ENCODE peak calls at places on chromosome 17, in nine cellular contexts. One of them, this sample, is unnamed.

GRCh38 chr17:34569591-34569990 is 9.8 kb upstream of the TMEM132E start:
- DNase-seq in CD8-positive, alpha-beta T cell: no peak
- DNase-seq in Panc1: no peak
- DNase-seq in uterus: no peak
- DNase-seq in psoas muscle: no peak
- DNase-seq in A549: no peak
- DNase-seq in testis: no peak
- DNase-seq in PC-3: no peak
- DNase-seq in tibial artery: no peak
- DNase-seq in this sample: no peak

GRCh38 chr17:80180192-80180591 is 10.4 kb downstream of the CARD14 start:
- DNase-seq in CD8-positive, alpha-beta T cell: no peak
- DNase-seq in PC-3: no peak
- DNase-seq in A549: no peak
- DNase-seq in uterus: no peak
- DNase-seq in tibial artery: no peak
- DNase-seq in psoas muscle: no peak
- DNase-seq in Panc1: no peak
- DNase-seq in testis: no peak
- DNase-seq in this sample: no peak

GRCh38 chr17:49565948-49566491 is 9.7 kb upstream of the NXPH3 start:
- DNase-seq in Panc1: no peak
- DNase-seq in tibial artery: peak; percentile 91
- DNase-seq in psoas muscle: peak; percentile 72
- DNase-seq in CD8-positive, alpha-beta T cell: no peak
- DNase-seq in uterus: peak; percentile 94
- DNase-seq in PC-3: peak; percentile 46
- DNase-seq in A549: no peak
- DNase-seq in testis: peak; percentile 91
- DNase-seq in this sample: no peak

GRCh38 chr17:80663783-80664206 is 119.2 kb downstream of the RPTOR start:
- DNase-seq in uterus: peak; percentile 43
- DNase-seq in tibial artery: peak; percentile 36
- DNase-seq in CD8-positive, alpha-beta T cell: peak; percentile 38
- DNase-seq in psoas muscle: peak; percentile 30
- DNase-seq in PC-3: no peak
- DNase-seq in A549: no peak
- DNase-seq in testis: no peak
- DNase-seq in Panc1: no peak
- DNase-seq in this sample: no peak

GRCh38 chr17:17043668-17044226 is 1.5 kb downstream of the MPRIP start:
- DNase-seq in Panc1: no peak
- DNase-seq in tibial artery: no peak
- DNase-seq in uterus: no peak
- DNase-seq in CD8-positive, alpha-beta T cell: no peak
- DNase-seq in testis: no peak
- DNase-seq in psoas muscle: no peak
- DNase-seq in PC-3: peak; percentile 41
- DNase-seq in A549: peak; percentile 43
- DNase-seq in this sample: no peak

GRCh38 chr17:17824780-17825614 is 11.8 kb downstream of the SREBF1 start:
- DNase-seq in PC-3: no peak
- DNase-seq in Panc1: no peak
- DNase-seq in CD8-positive, alpha-beta T cell: no peak
- DNase-seq in tibial artery: peak; percentile 73
- DNase-seq in psoas muscle: no peak
- DNase-seq in A549: peak; percentile 53
- DNase-seq in testis: peak; percentile 86
- DNase-seq in uterus: peak; percentile 31
- DNase-seq in this sample: no peak

GRCh38 chr17:67375761-67376160 is 1.3 kb upstream of the PITPNC1 start:
- DNase-seq in tibial artery: no peak
- DNase-seq in PC-3: no peak
- DNase-seq in testis: no peak
- DNase-seq in uterus: no peak
- DNase-seq in Panc1: no peak
- DNase-seq in CD8-positive, alpha-beta T cell: no peak
- DNase-seq in A549: no peak
- DNase-seq in psoas muscle: no peak
- DNase-seq in this sample: no peak

GRCh38 chr17:70168979-70169706 is at the start of gene KCNJ2:
- DNase-seq in psoas muscle: peak; percentile 90
- DNase-seq in CD8-positive, alpha-beta T cell: peak; percentile 13
- DNase-seq in PC-3: peak; percentile 94
- DNase-seq in testis: peak; percentile 87
- DNase-seq in tibial artery: peak; percentile 80
- DNase-seq in Panc1: no peak
- DNase-seq in uterus: peak; percentile 55
- DNase-seq in A549: peak; percentile 68
- DNase-seq in this sample: peak; percentile 77

GRCh38 chr17:9242497-9242881 is 221.2 kb downstream of the NTN1 start:
- DNase-seq in testis: no peak
- DNase-seq in psoas muscle: no peak
- DNase-seq in CD8-positive, alpha-beta T cell: no peak
- DNase-seq in A549: no peak
- DNase-seq in uterus: peak; percentile 49
- DNase-seq in PC-3: no peak
- DNase-seq in tibial artery: no peak
- DNase-seq in Panc1: no peak
- DNase-seq in this sample: peak; percentile 66

GRCh38 chr17:47239663-47240374 is 13.8 kb upstream of the ITGB3 start:
- DNase-seq in A549: peak; percentile 75
- DNase-seq in uterus: peak; percentile 80
- DNase-seq in PC-3: peak; percentile 100
- DNase-seq in Panc1: peak; percentile 87
- DNase-seq in testis: peak; percentile 86
- DNase-seq in psoas muscle: peak; percentile 79
- DNase-seq in CD8-positive, alpha-beta T cell: no peak
- DNase-seq in tibial artery: peak; percentile 93
- DNase-seq in this sample: peak; percentile 99

DNA sequence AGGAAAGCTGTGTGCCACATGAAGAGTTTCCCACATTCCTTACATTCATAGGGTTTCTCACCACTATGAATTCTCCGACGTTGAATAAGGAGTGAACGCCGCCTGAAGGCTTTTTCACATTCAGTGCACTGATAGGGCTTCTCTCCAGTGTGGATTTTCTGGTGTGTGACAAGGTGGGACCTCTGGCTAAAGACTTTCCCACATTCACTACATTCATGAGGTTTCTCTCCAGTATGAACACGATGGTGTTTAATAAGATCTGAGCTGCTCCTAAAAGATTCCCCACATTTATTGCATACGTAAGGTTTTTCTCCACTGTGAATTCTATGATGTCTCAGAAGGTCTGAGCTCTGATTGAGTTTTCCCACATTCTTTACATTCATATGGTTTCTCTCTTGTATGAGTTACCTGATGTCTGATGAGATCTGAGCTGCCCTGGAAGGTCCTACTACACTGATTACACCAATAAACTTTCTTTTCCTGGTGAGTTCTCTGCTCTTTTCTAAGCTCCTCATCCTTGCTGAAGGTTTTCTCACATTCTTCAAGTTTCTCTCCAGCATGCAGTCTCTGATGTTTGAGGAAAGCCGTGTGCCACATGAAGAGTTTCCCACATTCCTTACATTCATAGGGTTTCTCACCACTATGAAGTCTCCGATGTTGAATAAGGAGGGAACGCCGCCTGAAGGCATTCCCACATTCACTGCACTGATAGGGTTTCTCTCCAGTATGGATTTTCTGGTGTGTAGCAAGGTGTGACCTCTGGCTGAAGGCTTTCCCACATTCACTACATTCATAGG is 10.0 kb downstream of the ZNF594 start:
- DNase-seq in CD8-positive, alpha-beta T cell: no peak
- DNase-seq in Panc1: no peak
- DNase-seq in uterus: no peak
- DNase-seq in A549: no peak
- DNase-seq in testis: no peak
- DNase-seq in tibial artery: no peak
- DNase-seq in psoas muscle: no peak
- DNase-seq in PC-3: no peak
- DNase-seq in this sample: no peak
- H3K9me3 ChIP-seq in CD8-positive, alpha-beta T cell: peaks cover 41% of the 10 kb centered on the region
- H3K9me3 ChIP-seq in Panc1: peaks cover 63% of the 10 kb centered on the region
- H3K9me3 ChIP-seq in uterus: peaks cover 4% of the 10 kb centered on the region
- H3K9me3 ChIP-seq in A549: peaks cover 100% of the 10 kb centered on the region
- H3K9me3 ChIP-seq in testis: peaks cover 3% of the 10 kb centered on the region
- H3K9me3 ChIP-seq in tibial artery: peaks cover 51% of the 10 kb centered on the region
- H3K9me3 ChIP-seq in psoas muscle: peaks cover 100% of the 10 kb centered on the region
- H3K9me3 ChIP-seq in PC-3: peaks cover 38% of the 10 kb centered on the region
- H3K9me3 ChIP-seq in this sample: peaks cover 34% of the 10 kb centered on the region

GRCh38 chr17:45129426-45129939 is 2.8 kb downstream of the PLCD3 start:
- DNase-seq in uterus: no peak
- DNase-seq in testis: peak; percentile 84
- DNase-seq in Panc1: no peak
- DNase-seq in A549: peak; percentile 77
- DNase-seq in psoas muscle: peak; percentile 72
- DNase-seq in tibial artery: no peak
- DNase-seq in PC-3: no peak
- DNase-seq in CD8-positive, alpha-beta T cell: no peak
- DNase-seq in this sample: no peak
- H3K4me1 ChIP-seq in uterus: peaks cover 9% of the 10 kb centered on the region
- H3K4me1 ChIP-seq in testis: peaks cover 48% of the 10 kb centered on the region
- H3K4me1 ChIP-seq in Panc1: peaks cover 47% of the 10 kb centered on the region
- H3K4me1 ChIP-seq in A549: peaks cover 66% of the 10 kb centered on the region
- H3K4me1 ChIP-seq in psoas muscle: peaks cover 54% of the 10 kb centered on the region
- H3K4me1 ChIP-seq in tibial artery: peaks cover 62% of the 10 kb centered on the region
- H3K4me1 ChIP-seq in PC-3: peaks cover 55% of the 10 kb centered on the region
- H3K4me1 ChIP-seq in CD8-positive, alpha-beta T cell: no peaks in the 10 kb centered on the region
- H3K4me1 ChIP-seq in this sample: peaks cover 51% of the 10 kb centered on the region

GRCh38 chr17:1186923-1187771 is 7.4 kb upstream of the ABR start:
- DNase-seq in PC-3: peak; percentile 71
- DNase-seq in psoas muscle: peak; percentile 87
- DNase-seq in Panc1: peak; percentile 42
- DNase-seq in CD8-positive, alpha-beta T cell: peak; percentile 71
- DNase-seq in testis: peak; percentile 87
- DNase-seq in A549: peak; percentile 92
- DNase-seq in tibial artery: peak; percentile 84
- DNase-seq in uterus: peak; percentile 82
- DNase-seq in this sample: peak; percentile 63
- H3K27ac ChIP-seq in PC-3: no peak overlapping the region
- H3K27ac ChIP-seq in psoas muscle: no peak overlapping the region
- H3K27ac ChIP-seq in Panc1: no peak overlapping the region
- H3K27ac ChIP-seq in CD8-positive, alpha-beta T cell: no peak overlapping the region
- H3K27ac ChIP-seq in testis: peak overlapping the region; percentile 52
- H3K27ac ChIP-seq in A549: peak overlapping the region; percentile 61
- H3K27ac ChIP-seq in tibial artery: peak overlapping the region; percentile 82
- H3K27ac ChIP-seq in uterus: peak overlapping the region; percentile 77
- H3K27ac ChIP-seq in this sample: no peak overlapping the region

DNA sequence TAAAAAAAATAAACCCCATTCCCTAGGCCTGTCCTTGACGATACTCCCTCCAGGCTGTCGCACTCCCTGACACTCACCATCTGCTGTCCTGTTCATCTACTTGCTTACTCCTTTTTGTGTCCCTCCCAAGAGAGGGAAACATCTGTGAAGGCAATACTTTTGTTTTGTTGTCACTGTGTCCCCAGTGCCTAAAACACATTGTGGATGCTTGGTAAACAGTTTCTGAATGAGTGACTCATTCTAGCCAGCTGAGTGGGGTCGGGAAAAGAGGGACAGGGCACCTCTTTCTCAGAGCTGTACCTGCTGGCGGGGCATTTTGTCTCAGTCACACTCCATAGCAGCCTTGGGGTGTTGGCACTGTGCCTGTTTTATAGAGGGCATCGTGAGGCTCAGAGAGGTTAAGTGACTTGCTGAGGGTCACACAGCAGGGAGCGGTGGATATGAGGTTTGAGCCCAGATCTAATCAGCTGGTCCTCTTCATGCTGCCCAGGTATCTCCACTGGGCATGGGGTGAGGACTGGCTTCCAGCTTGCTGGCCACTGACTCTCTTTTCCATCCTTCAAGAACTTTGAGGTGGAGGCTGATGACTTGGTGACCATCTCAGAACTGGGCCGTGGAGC is 15.6 kb downstream of the MAP2K3 start:
- DNase-seq in A549: no peak
- DNase-seq in Panc1: no peak
- DNase-seq in testis: no peak
- DNase-seq in uterus: no peak
- DNase-seq in psoas muscle: no peak
- DNase-seq in CD8-positive, alpha-beta T cell: no peak
- DNase-seq in PC-3: no peak
- DNase-seq in tibial artery: no peak
- DNase-seq in this sample: no peak
- H3K9me3 ChIP-seq in A549: no peaks in the 10 kb centered on the region
- H3K9me3 ChIP-seq in Panc1: no peaks in the 10 kb centered on the region
- H3K9me3 ChIP-seq in testis: no peaks in the 10 kb centered on the region
- H3K9me3 ChIP-seq in uterus: no peaks in the 10 kb centered on the region
- H3K9me3 ChIP-seq in psoas muscle: no peaks in the 10 kb centered on the region
- H3K9me3 ChIP-seq in CD8-positive, alpha-beta T cell: no peaks in the 10 kb centered on the region
- H3K9me3 ChIP-seq in PC-3: no peaks in the 10 kb centered on the region
- H3K9me3 ChIP-seq in tibial artery: no peaks in the 10 kb centered on the region
- H3K9me3 ChIP-seq in this sample: peaks cover 2% of the 10 kb centered on the region

DNA sequence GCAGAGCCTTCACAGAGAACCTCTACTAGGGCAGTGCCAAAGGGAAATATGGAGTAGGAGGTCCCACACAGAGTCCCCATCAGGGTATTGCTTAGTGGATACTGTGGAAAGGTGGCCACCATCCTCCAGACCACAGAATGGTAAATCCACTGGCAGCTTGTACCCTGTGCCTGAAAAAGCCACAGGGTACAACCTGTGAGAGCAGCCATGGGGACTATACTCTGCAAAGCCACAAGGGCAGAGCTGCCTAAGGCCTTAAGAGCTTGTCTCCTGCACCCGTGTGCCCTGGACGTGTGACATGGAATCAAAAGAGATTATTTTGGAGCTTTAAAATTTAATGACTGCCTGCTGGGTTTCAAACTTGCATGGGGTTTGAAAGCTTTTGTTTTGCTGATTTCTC is 118.0 kb upstream of the SEC14L1 start:
- DNase-seq in tibial artery: no peak
- DNase-seq in PC-3: no peak
- DNase-seq in Panc1: no peak
- DNase-seq in CD8-positive, alpha-beta T cell: no peak
- DNase-seq in uterus: no peak
- DNase-seq in psoas muscle: no peak
- DNase-seq in A549: no peak
- DNase-seq in testis: no peak
- DNase-seq in this sample: no peak
- H3K4me1 ChIP-seq in tibial artery: no peaks in the 10 kb centered on the region
- H3K4me1 ChIP-seq in PC-3: no peaks in the 10 kb centered on the region
- H3K4me1 ChIP-seq in Panc1: no peaks in the 10 kb centered on the region
- H3K4me1 ChIP-seq in CD8-positive, alpha-beta T cell: no peaks in the 10 kb centered on the region
- H3K4me1 ChIP-seq in uterus: no peaks in the 10 kb centered on the region
- H3K4me1 ChIP-seq in psoas muscle: no peaks in the 10 kb centered on the region
- H3K4me1 ChIP-seq in A549: no peaks in the 10 kb centered on the region
- H3K4me1 ChIP-seq in testis: no peaks in the 10 kb centered on the region
- H3K4me1 ChIP-seq in this sample: no peaks in the 10 kb centered on the region

DNA sequence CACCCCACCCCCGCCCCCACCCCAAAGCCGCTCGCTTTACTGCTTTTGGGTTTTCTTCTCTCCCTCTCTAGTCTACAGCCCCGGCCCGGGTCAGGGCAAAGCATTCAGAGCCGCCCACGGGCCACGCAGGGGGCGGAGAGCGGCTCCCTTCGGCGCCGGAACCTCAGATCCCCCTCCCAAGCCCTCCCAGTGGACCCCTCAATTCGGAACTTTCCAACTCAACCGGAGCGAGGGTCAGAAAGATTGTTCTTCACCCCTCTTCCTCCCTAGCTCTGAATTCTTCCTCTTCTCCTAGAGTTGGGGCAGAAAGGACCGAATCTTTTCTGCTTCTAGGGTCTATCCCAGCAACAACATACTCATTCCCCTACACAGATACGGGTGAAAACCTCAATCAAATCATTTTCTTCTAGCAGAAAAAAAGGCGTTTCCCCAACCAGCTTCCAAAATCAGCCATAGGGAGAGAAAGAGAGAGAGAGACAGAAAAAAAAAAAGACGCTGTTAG is 1.0 kb downstream of the HOXB2 start:
- DNase-seq in Panc1: no peak
- DNase-seq in PC-3: no peak
- DNase-seq in CD8-positive, alpha-beta T cell: no peak
- DNase-seq in psoas muscle: no peak
- DNase-seq in A549: no peak
- DNase-seq in testis: no peak
- DNase-seq in uterus: no peak
- DNase-seq in tibial artery: no peak
- DNase-seq in this sample: peak; percentile 69
- H3K27ac ChIP-seq in Panc1: peak overlapping the region; percentile 98
- H3K27ac ChIP-seq in PC-3: no peak overlapping the region
- H3K27ac ChIP-seq in CD8-positive, alpha-beta T cell: peak overlapping the region; percentile 49
- H3K27ac ChIP-seq in psoas muscle: peak overlapping the region; percentile 89
- H3K27ac ChIP-seq in A549: peak overlapping the region; percentile 89
- H3K27ac ChIP-seq in testis: peak overlapping the region; percentile 78
- H3K27ac ChIP-seq in uterus: peak overlapping the region; percentile 97
- H3K27ac ChIP-seq in tibial artery: peak overlapping the region; percentile 95
- H3K27ac ChIP-seq in this sample: peak overlapping the region; percentile 46

This sample was measured in SJSA1.